ENCODE peak calls at places on chromosome 1, in nine cellular contexts. X, F, R, L, O, P, G, Z and Q are unnamed samples.

GRCh38 chr1:8182034-8182761 is 135.7 kb upstream of the SLC45A1 start:
- DNase-seq in R (no peak), X (no peak), O (peak), F (peak), G (no peak), L (no peak), Z (no peak), P (no peak), Q (no peak)

GRCh38 chr1:36572906-36573305 is 90.2 kb upstream of the CSF3R start:
- DNase-seq in X (no peak), L (no peak), Z (no peak), R (no peak), P (no peak), G (no peak), O (no peak), F (no peak), Q (no peak)

GRCh38 chr1:159983681-159984080 is 29.6 kb upstream of the SLAMF9 start:
- DNase-seq in X (no peak), L (no peak), R (no peak), F (no peak), O (no peak), Z (no peak), P (no peak), G (no peak), Q (no peak)

GRCh38 chr1:202160377-202160940 is at the start of gene PTPN7:
- DNase-seq in P (no peak), G (peak), L (peak), F (no peak), R (peak), Z (no peak), O (no peak), X (no peak), Q (no peak)

GRCh38 chr1:77446841-77447555 is 165.2 kb downstream of the AK5 start:
- DNase-seq in O (no peak), R (no peak), X (no peak), F (no peak), Z (no peak), P (no peak), G (no peak), L (no peak), Q (no peak)

GRCh38 chr1:22653741-22654140 is 705 bp downstream of the C1QB start:
- DNase-seq in G (no peak), Z (no peak), R (no peak), X (no peak), P (no peak), O (no peak), L (no peak), F (no peak), Q (no peak)

GRCh38 chr1:176896216-176896615 is 268.3 kb downstream of the ASTN1 start:
- DNase-seq in G (no peak), L (no peak), F (no peak), X (no peak), P (no peak), Z (no peak), R (no peak), O (no peak), Q (no peak)

GRCh38 chr1:98121661-98122060 is 200.8 kb upstream of the DPYD start:
- DNase-seq in L (no peak), X (no peak), R (no peak), P (no peak), G (no peak), O (no peak), F (no peak), Z (no peak), Q (no peak)

GRCh38 chr1:25641931-25642611 is 25.5 kb downstream of the MAN1C1 start:
- DNase-seq in X (no peak), R (no peak), F (peak), Z (no peak), L (no peak), P (no peak), G (no peak), O (peak), Q (no peak)

GRCh38 chr1:191504999-191505398 is 653.3 kb upstream of the RGS18 start:
- DNase-seq in X (no peak), Z (no peak), G (no peak), F (no peak), L (no peak), R (no peak), P (no peak), O (no peak), Q (no peak)

GRCh38 chr1:115650961-115651360 is 9.2 kb downstream of the VANGL1 start:
- DNase-seq in R (no peak), G (no peak), P (no peak), F (no peak), O (no peak), X (no peak), Z (no peak), L (no peak), Q (no peak)

GRCh38 chr1:161260939-161261858 is 2.7 kb downstream of the PCP4L1 start:
- DNase-seq in G (no peak), P (peak), X (no peak), R (no peak), F (no peak), L (no peak), O (no peak), Z (no peak), Q (no peak)

GRCh38 chr1:209190591-209191241 is 392.8 kb upstream of the CAMK1G start:
- DNase-seq in X (no peak), P (peak), Z (no peak), F (peak), O (peak), G (no peak), R (no peak), L (no peak), Q (no peak)

GRCh38 chr1:81681570-81681969 is 119.2 kb upstream of the ADGRL2 start:
- DNase-seq in O (peak), L (no peak), X (no peak), Z (peak), F (peak), R (no peak), G (no peak), P (no peak), Q (no peak)

GRCh38 chr1:237794071-237794470 is 96.7 kb downstream of the ZP4 start:
- DNase-seq in G (no peak), X (no peak), Z (no peak), O (no peak), F (no peak), L (no peak), P (no peak), R (no peak), Q (no peak)

GRCh38 chr1:108704501-108704900 is 8.2 kb upstream of the FNDC7 start:
- DNase-seq in P (no peak), Z (no peak), L (no peak), R (no peak), X (no peak), O (peak), F (peak), G (no peak), Q (no peak)

GRCh38 chr1:75632350-75632949 is 21.5 kb upstream of the SLC44A5 start:
- DNase-seq in R (no peak), P (peak), O (peak), F (peak), X (no peak), Z (peak), L (peak), G (no peak), Q (no peak)

GRCh38 chr1:188668083-188668482 is 1809.6 kb downstream of the BRINP3 start:
- DNase-seq in P (no peak), G (no peak), F (no peak), L (no peak), X (no peak), Z (no peak), O (no peak), R (no peak), Q (no peak)

GRCh38 chr1:162299018-162299417 is 77.6 kb downstream of the SPATA46 start:
- DNase-seq in Z (no peak), X (no peak), F (no peak), O (no peak), P (no peak), L (no peak), G (no peak), R (no peak), Q (no peak)

GRCh38 chr1:3037281-3038040 is 16.2 kb downstream of the ACTRT2 start:
- DNase-seq in P (no peak), X (no peak), F (no peak), L (peak), G (no peak), O (no peak), R (no peak), Z (no peak), Q (no peak)

GRCh38 chr1:88768816-88769215 is 84.7 kb downstream of the PKN2 start:
- DNase-seq in X (no peak), F (no peak), R (no peak), O (no peak), P (no peak), G (no peak), Z (no peak), L (no peak), Q (no peak)

GRCh38 chr1:17857109-17857499 is 102.0 kb downstream of the ACTL8 start:
- DNase-seq in Z (no peak), P (no peak), L (no peak), O (no peak), R (no peak), X (no peak), F (no peak), G (no peak), Q (no peak)

GRCh38 chr1:23452011-23452411 is 27.5 kb upstream of the TCEA3 start:
- DNase-seq in P (no peak), F (peak), O (peak), R (no peak), G (no peak), X (no peak), Z (peak), L (no peak), Q (no peak)

GRCh38 chr1:172673761-172674160 is 14.9 kb downstream of the FASLG start:
- DNase-seq in X (no peak), G (no peak), Z (no peak), P (no peak), L (no peak), R (no peak), O (no peak), F (no peak), Q (no peak)

GRCh38 chr1:46244656-46245371 is 2.7 kb upstream of the RAD54L start:
- DNase-seq in Z (peak), L (no peak), G (no peak), P (no peak), O (peak), F (peak), R (no peak), X (no peak), Q (no peak)

GRCh38 chr1:95132762-95133161 is 15.6 kb downstream of the TLCD4 start:
- DNase-seq in P (no peak), R (no peak), F (no peak), O (no peak), G (no peak), Z (no peak), X (no peak), L (no peak), Q (no peak)